ENCODE peak calls at places on chromosomes 4 and X, in eight cellular contexts. One of them, this sample, is unnamed.

GRCh38 chr4:182206916-182207315 is 36.3 kb upstream of the TENM3 start:
- DNase-seq in hepatocyte: peak; percentile 18
- DNase-seq in heart right ventricle: no peak
- DNase-seq in psoas muscle: no peak
- DNase-seq in PC-9: no peak
- DNase-seq in HCT116: no peak
- DNase-seq in K562: no peak
- DNase-seq in left lung: no peak
- DNase-seq in this sample: no peak

GRCh38 chr4:168522829-168523228 is 26.0 kb downstream of the PALLD start:
- DNase-seq in HCT116: no peak
- DNase-seq in hepatocyte: no peak
- DNase-seq in heart right ventricle: no peak
- DNase-seq in left lung: no peak
- DNase-seq in PC-9: no peak
- DNase-seq in K562: no peak
- DNase-seq in psoas muscle: no peak
- DNase-seq in this sample: no peak

GRCh38 chr4:173272987-173273386 is 61.2 kb downstream of the HMGB2 start:
- DNase-seq in HCT116: no peak
- DNase-seq in PC-9: no peak
- DNase-seq in left lung: no peak
- DNase-seq in heart right ventricle: no peak
- DNase-seq in hepatocyte: no peak
- DNase-seq in psoas muscle: no peak
- DNase-seq in K562: no peak
- DNase-seq in this sample: no peak

GRCh38 chrX:76796311-76796710 is 368.8 kb downstream of the MAGEE1 start:
- DNase-seq in hepatocyte: no peak
- DNase-seq in left lung: no peak
- DNase-seq in PC-9: peak; percentile 48
- DNase-seq in heart right ventricle: no peak
- DNase-seq in psoas muscle: no peak
- DNase-seq in HCT116: no peak
- DNase-seq in K562: no peak
- DNase-seq in this sample: no peak

GRCh38 chr4:33091961-33092360 is 2371.8 kb downstream of the PCDH7 start:
- DNase-seq in hepatocyte: no peak
- DNase-seq in heart right ventricle: no peak
- DNase-seq in HCT116: no peak
- DNase-seq in left lung: no peak
- DNase-seq in psoas muscle: no peak
- DNase-seq in PC-9: no peak
- DNase-seq in K562: no peak
- DNase-seq in this sample: no peak

GRCh38 chrX:150767045-150767395 is 73.8 kb downstream of the MTMR1 start:
- DNase-seq in left lung: no peak
- DNase-seq in PC-9: no peak
- DNase-seq in psoas muscle: no peak
- DNase-seq in K562: peak; percentile 63
- DNase-seq in HCT116: no peak
- DNase-seq in heart right ventricle: peak; percentile 23
- DNase-seq in hepatocyte: no peak
- DNase-seq in this sample: peak; percentile 87

GRCh38 chr4:154126276-154126675 is 337.4 kb upstream of the SFRP2 start:
- DNase-seq in K562: no peak
- DNase-seq in hepatocyte: no peak
- DNase-seq in psoas muscle: no peak
- DNase-seq in HCT116: no peak
- DNase-seq in left lung: no peak
- DNase-seq in PC-9: no peak
- DNase-seq in heart right ventricle: no peak
- DNase-seq in this sample: no peak

GRCh38 chrX:45803383-45803921 is 602.8 kb upstream of the DIPK2B start:
- DNase-seq in PC-9: peak; percentile 78
- DNase-seq in heart right ventricle: no peak
- DNase-seq in hepatocyte: no peak
- DNase-seq in left lung: no peak
- DNase-seq in psoas muscle: no peak
- DNase-seq in HCT116: peak; percentile 73
- DNase-seq in K562: no peak
- DNase-seq in this sample: no peak

GRCh38 chr4:183182873-183183725 is 84.0 kb downstream of the WWC2 start:
- DNase-seq in heart right ventricle: peak; percentile 17
- DNase-seq in PC-9: peak; percentile 84
- DNase-seq in K562: no peak
- DNase-seq in hepatocyte: peak; percentile 73
- DNase-seq in left lung: no peak
- DNase-seq in HCT116: peak; percentile 70
- DNase-seq in psoas muscle: no peak
- DNase-seq in this sample: no peak

GRCh38 chrX:4253092-4253491 is 539.6 kb upstream of the PRKX start:
- DNase-seq in left lung: no peak
- DNase-seq in PC-9: no peak
- DNase-seq in heart right ventricle: no peak
- DNase-seq in psoas muscle: no peak
- DNase-seq in HCT116: no peak
- DNase-seq in K562: no peak
- DNase-seq in hepatocyte: no peak
- DNase-seq in this sample: no peak
- H3K4me1 ChIP-seq in left lung: no peaks in the 10 kb centered on the region
- H3K4me1 ChIP-seq in PC-9: no peaks in the 10 kb centered on the region
- H3K4me1 ChIP-seq in heart right ventricle: no peaks in the 10 kb centered on the region
- H3K4me1 ChIP-seq in psoas muscle: no peaks in the 10 kb centered on the region
- H3K4me1 ChIP-seq in HCT116: no peaks in the 10 kb centered on the region
- H3K4me1 ChIP-seq in K562: no peaks in the 10 kb centered on the region
- H3K4me1 ChIP-seq in hepatocyte: no peaks in the 10 kb centered on the region
- H3K4me1 ChIP-seq in this sample: no peaks in the 10 kb centered on the region

GRCh38 chrX:105210258-105210657 is 10.2 kb downstream of the TEX13A start:
- DNase-seq in hepatocyte: no peak
- DNase-seq in psoas muscle: no peak
- DNase-seq in left lung: no peak
- DNase-seq in PC-9: no peak
- DNase-seq in HCT116: no peak
- DNase-seq in heart right ventricle: no peak
- DNase-seq in K562: no peak
- DNase-seq in this sample: no peak
- TF ChIP-seq CTCF in hepatocyte: no peak
- TF ChIP-seq CTCF in psoas muscle: peak; percentile 4
- TF ChIP-seq CTCF in left lung: no peak
- TF ChIP-seq CTCF in PC-9: peak; percentile 28
- TF ChIP-seq CTCF in HCT116: peak; percentile 38
- TF ChIP-seq CTCF in heart right ventricle: no peak
- TF ChIP-seq CTCF in K562: no peak
- TF ChIP-seq CTCF in this sample: no peak

DNA sequence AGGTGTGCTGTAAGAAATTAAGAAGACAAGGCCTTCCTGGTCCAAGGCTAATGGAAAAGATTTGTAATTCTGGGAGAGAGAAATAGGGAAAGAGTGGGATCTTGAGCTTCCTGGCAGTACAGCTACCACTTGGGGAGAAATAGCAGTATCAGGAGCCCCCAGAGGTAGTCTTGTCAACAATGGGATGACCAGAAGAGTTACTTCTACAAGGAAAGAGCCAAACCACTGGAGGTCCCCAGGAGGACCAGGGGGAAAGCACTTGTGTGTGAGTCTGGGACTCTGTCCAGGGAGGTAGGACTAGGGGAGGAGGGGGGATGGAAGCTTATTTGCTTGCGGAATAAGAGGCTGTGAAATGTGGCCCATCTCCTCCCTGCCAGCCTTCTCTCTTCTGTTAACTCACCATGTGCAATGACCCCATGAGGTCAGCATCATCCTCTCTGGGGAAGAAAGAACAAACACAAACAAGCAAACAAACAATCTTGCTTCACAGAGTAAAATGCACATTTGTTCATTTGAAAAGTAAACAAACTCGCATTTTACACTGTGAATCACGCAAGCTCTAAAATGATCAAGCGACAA is 160.1 kb downstream of the STK32B start:
- DNase-seq in psoas muscle: no peak
- DNase-seq in PC-9: no peak
- DNase-seq in HCT116: no peak
- DNase-seq in hepatocyte: no peak
- DNase-seq in left lung: no peak
- DNase-seq in K562: no peak
- DNase-seq in heart right ventricle: no peak
- DNase-seq in this sample: no peak
- H3K4me1 ChIP-seq in psoas muscle: no peaks in the 10 kb centered on the region
- H3K4me1 ChIP-seq in PC-9: no peaks in the 10 kb centered on the region
- H3K4me1 ChIP-seq in HCT116: no peaks in the 10 kb centered on the region
- H3K4me1 ChIP-seq in hepatocyte: no peaks in the 10 kb centered on the region
- H3K4me1 ChIP-seq in left lung: no peaks in the 10 kb centered on the region
- H3K4me1 ChIP-seq in K562: no peaks in the 10 kb centered on the region
- H3K4me1 ChIP-seq in heart right ventricle: no peaks in the 10 kb centered on the region
- H3K4me1 ChIP-seq in this sample: no peaks in the 10 kb centered on the region

GRCh38 chrX:107773906-107774435 is 1.6 kb downstream of the TSC22D3 start:
- DNase-seq in K562: no peak
- DNase-seq in hepatocyte: no peak
- DNase-seq in heart right ventricle: no peak
- DNase-seq in PC-9: no peak
- DNase-seq in left lung: no peak
- DNase-seq in psoas muscle: no peak
- DNase-seq in HCT116: no peak
- DNase-seq in this sample: peak; percentile 84

GRCh38 chrX:107775000-107775733 is 420 bp downstream of the TSC22D3 start:
- DNase-seq in hepatocyte: peak; percentile 26
- DNase-seq in PC-9: no peak
- DNase-seq in K562: no peak
- DNase-seq in psoas muscle: no peak
- DNase-seq in left lung: no peak
- DNase-seq in HCT116: no peak
- DNase-seq in heart right ventricle: no peak
- DNase-seq in this sample: peak; percentile 85

GRCh38 chrX:107775734-107776511 is at the start of gene TSC22D3:
- DNase-seq in hepatocyte: peak; percentile 90
- DNase-seq in K562: peak; percentile 52
- DNase-seq in heart right ventricle: peak; percentile 78
- DNase-seq in left lung: peak; percentile 89
- DNase-seq in PC-9: peak; percentile 88
- DNase-seq in psoas muscle: peak; percentile 92
- DNase-seq in HCT116: peak; percentile 29
- DNase-seq in this sample: no peak

GRCh38 chrX:107777536-107777832 is at the start of gene NCBP2L:
- DNase-seq in hepatocyte: no peak
- DNase-seq in left lung: no peak
- DNase-seq in PC-9: no peak
- DNase-seq in psoas muscle: no peak
- DNase-seq in heart right ventricle: no peak
- DNase-seq in HCT116: no peak
- DNase-seq in K562: no peak
- DNase-seq in this sample: no peak

GRCh38 chrX:107776649-107777535 is 641 bp upstream of the NCBP2L start:
- DNase-seq in heart right ventricle: peak; percentile 51
- DNase-seq in PC-9: peak; percentile 85
- DNase-seq in left lung: no peak
- DNase-seq in psoas muscle: peak; percentile 76
- DNase-seq in hepatocyte: peak; percentile 96
- DNase-seq in HCT116: peak; percentile 79
- DNase-seq in K562: peak; percentile 72
- DNase-seq in this sample: no peak
- TF ChIP-seq CTCF in heart right ventricle: peak; percentile 78
- TF ChIP-seq CTCF in PC-9: peak; percentile 93
- TF ChIP-seq CTCF in left lung: peak; percentile 56
- TF ChIP-seq CTCF in psoas muscle: peak; percentile 81
- TF ChIP-seq CTCF in hepatocyte: peak; percentile 97
- TF ChIP-seq CTCF in HCT116: peak; percentile 64
- TF ChIP-seq CTCF in K562: peak; percentile 86
- TF ChIP-seq CTCF in this sample: peak; percentile 59

DNA sequence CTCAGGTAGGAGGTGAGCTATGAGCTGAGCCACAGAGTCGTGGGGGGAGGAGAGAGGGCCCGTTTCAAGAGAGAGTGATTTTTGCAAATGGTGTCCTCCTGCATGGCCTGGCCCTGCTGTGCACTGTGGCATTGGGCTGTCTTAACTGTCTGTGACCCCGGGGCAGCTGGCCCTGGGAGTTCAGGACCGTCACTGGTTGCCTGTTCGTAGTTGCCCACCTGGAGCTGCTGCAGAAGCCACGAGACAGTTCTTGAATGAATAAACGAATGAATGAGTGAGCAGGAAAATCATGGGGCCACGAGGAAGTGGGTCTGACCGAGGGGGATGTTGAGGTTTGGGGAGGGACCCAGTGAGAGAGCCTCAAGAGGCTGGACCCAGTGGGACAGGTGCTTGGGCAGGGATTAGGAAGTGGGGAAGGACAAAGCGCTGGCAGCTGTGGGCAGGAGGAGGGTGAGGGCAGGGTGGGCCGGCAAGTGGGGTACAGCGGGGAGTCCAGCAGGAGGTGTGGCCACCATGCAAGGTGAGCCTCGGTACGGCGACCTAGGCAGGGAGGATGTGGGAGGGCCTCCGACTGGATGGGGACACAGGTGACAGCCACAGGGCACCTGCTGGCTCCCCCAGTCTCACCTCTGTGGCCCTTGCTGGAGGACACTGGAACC is 10.1 kb downstream of the RGS12 start:
- DNase-seq in K562: no peak
- DNase-seq in heart right ventricle: no peak
- DNase-seq in PC-9: no peak
- DNase-seq in psoas muscle: no peak
- DNase-seq in left lung: peak; percentile 61
- DNase-seq in HCT116: no peak
- DNase-seq in hepatocyte: no peak
- DNase-seq in this sample: no peak
- H3K4me1 ChIP-seq in K562: peaks cover 10% of the 10 kb centered on the region
- H3K4me1 ChIP-seq in heart right ventricle: peaks cover 42% of the 10 kb centered on the region
- H3K4me1 ChIP-seq in PC-9: no peaks in the 10 kb centered on the region
- H3K4me1 ChIP-seq in psoas muscle: peaks cover 43% of the 10 kb centered on the region
- H3K4me1 ChIP-seq in left lung: peaks cover 28% of the 10 kb centered on the region
- H3K4me1 ChIP-seq in HCT116: no peaks in the 10 kb centered on the region
- H3K4me1 ChIP-seq in hepatocyte: peaks cover 8% of the 10 kb centered on the region
- H3K4me1 ChIP-seq in this sample: peaks cover 59% of the 10 kb centered on the region

DNA sequence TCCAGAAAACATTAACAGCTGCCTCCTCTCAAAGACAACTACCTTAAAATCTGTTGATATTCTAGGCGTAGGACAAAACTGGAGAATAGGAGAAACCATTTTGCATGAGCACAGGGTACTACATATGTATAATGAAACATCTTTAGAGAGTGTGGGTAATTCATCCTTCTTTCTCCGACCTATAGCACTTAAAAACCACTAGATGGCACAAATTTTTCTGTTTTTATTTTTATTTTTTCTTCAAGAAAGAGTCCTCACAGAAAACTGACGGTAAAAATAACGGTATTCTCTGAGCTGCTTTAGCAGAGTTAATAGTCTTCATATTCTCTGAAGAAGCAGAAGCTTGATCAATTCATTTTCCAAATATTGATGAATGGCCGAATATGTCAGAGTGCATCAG is 14.6 kb downstream of the SMIM31 start:
- DNase-seq in HCT116: peak; percentile 6
- DNase-seq in psoas muscle: no peak
- DNase-seq in PC-9: no peak
- DNase-seq in left lung: no peak
- DNase-seq in K562: no peak
- DNase-seq in heart right ventricle: no peak
- DNase-seq in hepatocyte: peak; percentile 14
- DNase-seq in this sample: no peak
- TF ChIP-seq CTCF in HCT116: peak; percentile 61
- TF ChIP-seq CTCF in psoas muscle: no peak
- TF ChIP-seq CTCF in PC-9: peak; percentile 51
- TF ChIP-seq CTCF in left lung: peak; percentile 11
- TF ChIP-seq CTCF in K562: peak; percentile 38
- TF ChIP-seq CTCF in heart right ventricle: no peak
- TF ChIP-seq CTCF in hepatocyte: peak; percentile 53
- TF ChIP-seq CTCF in this sample: no peak

GRCh38 chr4:40299126-40299525 is 36.0 kb upstream of the CHRNA9 start:
- DNase-seq in PC-9: no peak
- DNase-seq in psoas muscle: no peak
- DNase-seq in hepatocyte: no peak
- DNase-seq in HCT116: no peak
- DNase-seq in heart right ventricle: no peak
- DNase-seq in K562: no peak
- DNase-seq in left lung: no peak
- DNase-seq in this sample: no peak
- H3K4me1 ChIP-seq in PC-9: peaks cover 4% of the 10 kb centered on the region
- H3K4me1 ChIP-seq in psoas muscle: no peaks in the 10 kb centered on the region
- H3K4me1 ChIP-seq in hepatocyte: no peaks in the 10 kb centered on the region
- H3K4me1 ChIP-seq in HCT116: no peaks in the 10 kb centered on the region
- H3K4me1 ChIP-seq in heart right ventricle: no peaks in the 10 kb centered on the region
- H3K4me1 ChIP-seq in K562: no peaks in the 10 kb centered on the region
- H3K4me1 ChIP-seq in left lung: no peaks in the 10 kb centered on the region
- H3K4me1 ChIP-seq in this sample: no peaks in the 10 kb centered on the region